ENCODE peak calls at places on chromosomes 6 and 20, in seven cellular contexts. L is effector memory CD4-positive, alpha-beta T cell; B is ovary; Y is cardiac muscle cell; G is A549; M is stomach; V is left ventricle myocardium inferior. A is an unnamed sample. For H3K4me1, the result is how much of the 10 kb centered on the place peaks cover.

GRCh38 chr6:15960740-15961629 is 167.9 kb upstream of the MYLIP start:
- DNase-seq in V (no peak), M (no peak), Y (peak), B (no peak), G (no peak), L (no peak), A (no peak)

GRCh38 chr6:45192556-45192955 is 135.6 kb upstream of the RUNX2 start:
- DNase-seq in Y (no peak), G (no peak), B (no peak), M (no peak), L (no peak), V (no peak), A (no peak)

GRCh38 chr6:79946242-79946641 is 1.1 kb downstream of the ELOVL4 start:
- DNase-seq in G (peak), B (no peak), V (no peak), M (no peak), Y (peak), L (no peak), A (no peak)

GRCh38 chr6:38567436-38567835 is 72.3 kb downstream of the BTBD9 start:
- DNase-seq in G (peak), L (no peak), Y (peak), V (peak), M (peak), B (peak), A (peak)

GRCh38 chr6:42071881-42072583 is 21.7 kb downstream of the TAF8 start:
- DNase-seq in M (no peak), G (no peak), V (no peak), B (no peak), L (no peak), Y (no peak), A (no peak)

GRCh38 chr6:151370509-151371078 is 20.8 kb downstream of the ZBTB2 start:
- DNase-seq in G (peak), L (no peak), V (no peak), B (no peak), Y (peak), M (no peak), A (no peak)

GRCh38 chr6:142518126-142518525 is 216.3 kb downstream of the ADGRG6 start:
- DNase-seq in G (no peak), V (no peak), M (no peak), Y (peak), B (no peak), L (no peak), A (no peak)

GRCh38 chr6:145147559-145147958 is 587.8 kb downstream of the EPM2A start:
- DNase-seq in L (no peak), V (no peak), M (no peak), G (no peak), Y (no peak), B (no peak), A (no peak)

GRCh38 chr6:130962951-130963350 is 100.1 kb downstream of the EPB41L2 start:
- DNase-seq in G (no peak), B (no peak), Y (no peak), L (no peak), V (no peak), M (no peak), A (no peak)

GRCh38 chr6:106534564-106534982 is 94.7 kb downstream of the RTN4IP1 start:
- DNase-seq in V (no peak), Y (no peak), B (no peak), G (no peak), L (no peak), M (no peak), A (no peak)

GRCh38 chr6:33407132-33407718 is 3.6 kb upstream of the PHF1 start:
- DNase-seq in V (no peak), Y (peak), G (peak), L (no peak), B (no peak), M (no peak), A (no peak)

GRCh38 chr6:1091905-1092304 is 220.0 kb upstream of the FOXQ1 start:
- DNase-seq in L (no peak), V (no peak), B (no peak), G (no peak), Y (no peak), M (no peak), A (no peak)

GRCh38 chr6:169042061-169042460 is 211.6 kb downstream of the THBS2 start:
- DNase-seq in G (no peak), Y (no peak), B (no peak), M (no peak), V (no peak), L (no peak), A (no peak)

GRCh38 chr6:101195581-101195980 is 197.9 kb upstream of the GRIK2 start:
- DNase-seq in L (no peak), V (no peak), G (no peak), B (no peak), M (no peak), Y (peak), A (no peak)

GRCh38 chr6:112203577-112204349 is 50.6 kb downstream of the LAMA4 start:
- DNase-seq in G (peak), M (no peak), B (no peak), L (no peak), V (no peak), Y (peak), A (no peak)

GRCh38 chr6:41538556-41539182 is 7.5 kb upstream of the FOXP4 start:
- DNase-seq in G (no peak), B (no peak), Y (peak), M (no peak), L (no peak), V (no peak), A (no peak)

GRCh38 chr6:111418971-111419693 is 63.9 kb downstream of the REV3L start:
- DNase-seq in M (no peak), L (no peak), V (no peak), Y (peak), G (no peak), B (no peak), A (no peak)

GRCh38 chr6:143598466-143599080 is 79.2 kb upstream of the PHACTR2 start:
- DNase-seq in M (no peak), V (no peak), Y (no peak), L (peak), B (no peak), G (no peak), A (peak)

GRCh38 chr6:157592566-157592965 is 211.6 kb downstream of the ZDHHC14 start:
- DNase-seq in B (no peak), G (no peak), L (no peak), V (no peak), Y (no peak), M (no peak), A (no peak)

GRCh38 chr20:53629436-53629835 is 35.8 kb upstream of the ZNF217 start:
- DNase-seq in G (no peak), Y (no peak), M (no peak), V (no peak), L (no peak), B (no peak), A (no peak)

GRCh38 chr6:79467716-79468115 is 69.5 kb downstream of the LCA5 start:
- DNase-seq in M (no peak), L (no peak), G (no peak), B (no peak), V (no peak), Y (no peak), A (no peak)

GRCh38 chr20:63009044-63009961 is 2.5 kb upstream of the BHLHE23 start:
- DNase-seq in V (peak), G (peak), M (peak), B (peak), Y (peak), L (peak), A (peak)

GRCh38 chr20:6956574-6956973 is 189.1 kb downstream of the BMP2 start:
- DNase-seq in V (no peak), Y (peak), G (no peak), M (no peak), B (no peak), L (no peak), A (no peak)

GRCh38 chr20:49717693-49718092 is 4.0 kb upstream of the B4GALT5 start:
- DNase-seq in L (no peak), G (no peak), B (no peak), M (no peak), Y (no peak), V (no peak), A (no peak)

GRCh38 chr6:87250019-87250418 is 72.4 kb upstream of the SMIM8 start:
- DNase-seq in L (no peak), V (no peak), G (no peak), M (no peak), B (no peak), Y (no peak), A (no peak)

GRCh38 chr20:36102809-36103596 is 51.5 kb upstream of the EPB41L1 start:
- DNase-seq in G (peak), L (no peak), M (peak), Y (peak), B (no peak), V (no peak), A (peak)

GRCh38 chr6:44771647-44772415 is 384.3 kb downstream of the CDC5L start:
- DNase-seq in V (no peak), B (no peak), L (no peak), Y (peak), M (no peak), G (no peak), A (no peak)

GRCh38 chr6:4374231-4374630 is 238.9 kb upstream of the ECI2 start:
- DNase-seq in G (no peak), V (no peak), M (no peak), L (no peak), B (no peak), Y (no peak), A (no peak)

GRCh38 chr6:99746261-99746895 is 139.7 kb downstream of the PRDM13 start:
- DNase-seq in B (peak), Y (peak), G (peak), V (no peak), M (peak), L (peak), A (peak)

GRCh38 chr6:107493158-107494057 is 3.5 kb downstream of the SOBP start:
- DNase-seq in Y (peak), L (no peak), G (no peak), B (no peak), V (no peak), M (peak), A (no peak)

GRCh38 chr6:37695273-37695672 is 2.4 kb downstream of the MDGA1 start:
- DNase-seq in G (no peak), M (no peak), V (no peak), Y (no peak), B (no peak), L (no peak), A (no peak)

GRCh38 chr6:139173172-139173571 is 38.3 kb downstream of the HECA start:
- DNase-seq in L (no peak), Y (no peak), G (peak), B (no peak), M (no peak), V (no peak), A (no peak)
- H3K4me1 ChIP-seq in L (half or more), Y (under half), G (under half), B (under half), M (under half), V (under half), A (under half)

DNA sequence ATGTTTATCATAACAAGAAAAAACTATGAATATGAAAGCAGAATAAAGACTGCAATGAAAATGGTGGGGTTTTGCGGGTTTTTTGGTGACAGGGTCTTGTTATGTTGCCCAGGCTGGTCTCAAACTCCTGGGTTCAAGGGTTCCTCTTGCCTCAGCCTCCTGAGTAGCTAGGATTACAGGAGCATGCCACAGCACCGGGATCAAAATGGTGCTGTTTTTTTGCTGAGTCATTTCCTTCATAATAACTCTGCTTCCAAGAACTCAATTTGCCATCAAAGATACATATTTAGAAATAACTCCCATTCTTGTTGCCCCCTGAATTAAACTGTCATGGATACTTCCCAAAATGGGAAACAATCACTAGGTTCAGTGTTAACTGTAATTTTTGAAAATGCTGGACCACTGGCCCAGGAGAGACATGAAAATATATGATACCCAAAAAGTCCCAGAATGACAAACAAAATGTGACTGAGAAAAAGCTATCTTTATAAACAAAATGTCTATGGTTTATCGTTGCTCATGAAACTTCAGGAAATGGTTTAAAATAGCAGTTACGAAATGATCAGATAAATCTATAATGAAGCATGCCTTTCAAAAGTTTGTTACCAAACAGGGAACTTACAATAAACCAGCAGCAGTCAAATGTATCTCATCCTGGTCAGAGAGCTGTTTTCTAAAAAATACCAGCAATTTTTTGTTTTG is 32.1 kb downstream of the ILRUN start:
- DNase-seq in G (peak), Y (peak), V (no peak), B (no peak), M (no peak), L (no peak), A (no peak)
- H3K4me1 ChIP-seq in G (half or more), Y (under half), V (half or more), B (under half), M (under half), L (under half), A (under half)

GRCh38 chr20:31839782-31840487 is 5.5 kb downstream of the FOXS1 start:
- DNase-seq in B (no peak), Y (no peak), V (no peak), L (no peak), G (no peak), M (no peak), A (no peak)

GRCh38 chr20:31842471-31843157 is 2.8 kb downstream of the FOXS1 start:
- DNase-seq in M (no peak), L (no peak), B (peak), G (peak), V (peak), Y (peak), A (no peak)

GRCh38 chr20:31841928-31842327 is 3.5 kb downstream of the FOXS1 start:
- DNase-seq in M (no peak), V (no peak), G (peak), L (no peak), Y (peak), B (peak), A (no peak)

GRCh38 chr20:31843288-31843687 is 2.1 kb downstream of the FOXS1 start:
- DNase-seq in V (no peak), M (no peak), B (no peak), L (no peak), G (no peak), Y (no peak), A (no peak)

DNA sequence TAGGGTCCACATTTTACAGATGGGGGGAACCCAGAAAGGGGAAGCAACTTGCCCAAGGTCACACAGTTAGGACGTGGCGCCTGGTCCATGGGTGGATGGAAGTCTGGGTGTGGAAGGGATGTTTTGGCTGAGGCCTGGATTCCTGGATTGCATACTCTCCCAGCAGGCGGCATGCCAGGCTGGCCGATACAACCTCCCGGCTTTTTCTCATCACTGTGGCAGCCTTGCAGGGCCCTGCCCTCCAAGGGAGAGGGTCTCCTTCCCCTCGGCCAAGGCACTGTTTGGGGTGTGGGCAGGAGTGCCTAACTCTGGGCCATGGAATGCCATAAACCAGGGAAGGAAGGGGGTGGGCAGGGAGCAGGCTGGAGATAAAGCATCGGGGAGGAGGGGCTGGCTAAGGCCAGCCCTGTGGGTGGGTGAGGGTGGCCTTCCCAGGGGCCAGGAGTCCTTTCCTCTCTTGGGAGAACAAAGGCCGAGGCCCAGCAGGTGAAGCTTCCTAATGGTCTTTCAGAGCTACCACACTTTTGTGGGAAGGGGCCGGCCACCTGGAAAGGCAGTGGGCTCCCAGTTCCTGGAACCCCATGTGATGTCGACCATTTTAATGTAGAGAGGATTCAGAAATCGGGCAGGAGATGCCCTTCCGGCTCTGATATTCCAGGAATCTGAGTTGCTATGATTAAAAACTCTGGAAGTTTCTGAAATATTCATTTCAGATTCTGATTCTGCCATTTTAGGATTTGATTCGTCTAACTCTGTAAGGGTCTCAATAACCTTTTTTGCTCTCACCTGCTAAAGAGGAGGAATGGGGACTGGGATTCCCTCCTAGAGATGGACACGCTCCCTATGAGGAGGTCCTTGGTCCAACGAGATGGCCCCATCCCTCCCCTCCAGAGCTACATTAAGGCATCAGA is 4.2 kb downstream of the FOXS1 start:
- DNase-seq in L (no peak), B (no peak), G (no peak), V (no peak), Y (peak), M (no peak), A (no peak)
- H3K4me1 ChIP-seq in L (under half), B (under half), G (half or more), V (half or more), Y (under half), M (under half), A (under half)

DNA sequence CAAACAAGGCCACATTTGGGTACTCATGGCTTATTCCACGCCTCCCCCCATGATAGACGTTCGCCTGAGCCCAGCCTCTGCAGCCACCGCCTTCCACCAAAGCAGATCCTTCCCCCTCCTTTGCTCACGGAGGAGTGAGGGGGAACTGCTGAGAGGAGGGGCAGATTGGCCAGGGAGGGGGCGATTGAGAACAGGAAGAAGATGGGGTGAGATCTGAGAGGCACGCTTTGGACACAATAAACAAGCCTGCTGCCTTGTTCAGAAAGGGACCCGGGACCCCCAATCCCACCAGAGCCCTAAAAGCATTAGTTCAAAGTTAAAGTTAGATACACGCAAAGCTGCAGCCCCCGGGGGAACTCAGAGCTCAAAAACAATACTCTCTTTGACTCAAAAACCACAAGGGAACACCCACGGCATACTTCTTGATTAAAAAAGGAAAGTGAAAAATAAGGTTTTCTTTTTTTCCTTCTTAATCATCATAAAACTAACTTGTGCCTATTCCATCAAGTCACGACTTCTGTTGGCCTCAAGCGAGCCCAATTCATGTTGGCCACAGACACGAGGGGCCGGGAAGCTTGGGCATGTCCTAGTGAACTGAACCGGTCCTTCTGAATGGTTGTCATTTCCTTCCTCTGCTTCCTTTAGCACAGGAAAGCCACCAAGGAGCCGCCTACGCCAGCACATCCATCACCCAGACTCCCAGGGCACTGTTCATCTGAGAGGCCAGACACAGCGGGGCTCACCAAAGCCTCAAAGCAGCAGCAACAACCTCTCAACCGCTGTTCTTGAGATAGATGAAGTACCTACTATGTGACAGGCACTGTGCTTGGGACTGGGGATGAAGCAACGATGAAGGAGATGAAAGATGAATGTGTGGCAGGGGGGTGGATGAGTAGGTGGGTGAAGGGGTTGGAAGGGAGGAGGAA is 44.7 kb downstream of the NFATC2 start:
- DNase-seq in V (no peak), G (no peak), M (no peak), Y (peak), L (peak), B (no peak), A (peak)
- H3K4me1 ChIP-seq in V (under half), G (under half), M (under half), Y (under half), L (half or more), B (under half), A (under half)

GRCh38 chr6:43702147-43702521 is 14.5 kb upstream of the MRPS18A start:
- DNase-seq in B (no peak), V (no peak), L (no peak), G (no peak), Y (no peak), M (no peak), A (no peak)
- H3K4me1 ChIP-seq in B (under half), V (half or more), L (under half), G (half or more), Y (under half), M (half or more), A (half or more)

GRCh38 chr20:44600758-44601562 is 18.6 kb downstream of the PKIG start:
- DNase-seq in M (no peak), G (no peak), B (no peak), L (no peak), Y (no peak), V (peak), A (no peak)

GRCh38 chr20:44597930-44598329 is 15.6 kb downstream of the PKIG start:
- DNase-seq in G (no peak), Y (no peak), M (no peak), L (no peak), V (no peak), B (no peak), A (no peak)

GRCh38 chr20:44598413-44599290 is 16.3 kb downstream of the PKIG start:
- DNase-seq in V (peak), M (no peak), G (no peak), B (no peak), Y (peak), L (no peak), A (no peak)

GRCh38 chr20:44600301-44600700 is 17.9 kb downstream of the PKIG start:
- DNase-seq in M (no peak), L (no peak), G (no peak), V (no peak), Y (no peak), B (no peak), A (no peak)

GRCh38 chr20:44599715-44600114 is 17.3 kb downstream of the PKIG start:
- DNase-seq in G (no peak), L (no peak), M (no peak), V (no peak), B (no peak), Y (no peak), A (no peak)
- H3K4me1 ChIP-seq in G (under half), L (under half), M (half or more), V (half or more), B (under half), Y (under half), A (under half)

A was measured in body of pancreas.